ENCODE peak calls at places on chromosomes 4 and X, in six cellular contexts. A is cardiac fibroblast; U is effector CD8-positive, alpha-beta T cell; Z is ovary; E is NCI-H1105; R is GM23338. D is an unnamed sample.

GRCh38 chrX:32520789-32521188 is 690.6 kb downstream of the DMD start:
- DNase-seq in A (no peak), U (no peak), Z (no peak), E (no peak), R (no peak), D (no peak)

GRCh38 chr4:145168578-145169187 is 11.7 kb downstream of the OTUD4 start:
- DNase-seq in A (no peak), U (no peak), Z (no peak), E (no peak), R (no peak), D (no peak)

GRCh38 chr4:38154251-38154650 is 194.1 kb downstream of the PTTG2 start:
- DNase-seq in A (no peak), U (no peak), Z (no peak), E (no peak), R (no peak), D (no peak)

GRCh38 chr4:37629713-37630112 is 56.5 kb downstream of the RELL1 start:
- DNase-seq in A (no peak), U (no peak), Z (no peak), E (no peak), R (no peak), D (no peak)

GRCh38 chr4:24488399-24489164 is 95.8 kb downstream of the DHX15 start:
- DNase-seq in A (peak; percentile 71), U (no peak), Z (peak; percentile 47), E (no peak), R (peak; percentile 93), D (no peak)

GRCh38 chr4:39528056-39528465 is 822 bp upstream of the UGDH start:
- DNase-seq in A (peak; percentile 90), U (no peak), Z (no peak), E (no peak), R (no peak), D (no peak)

GRCh38 chrX:10414872-10415703 is 205.3 kb downstream of the MID1 start:
- DNase-seq in A (peak; percentile 62), U (no peak), Z (no peak), E (no peak), R (no peak), D (no peak)

GRCh38 chr4:42566835-42567234 is 90.1 kb downstream of the ATP8A1 start:
- DNase-seq in A (no peak), U (no peak), Z (no peak), E (no peak), R (no peak), D (no peak)

GRCh38 chrX:102832661-102833060 is 104.4 kb upstream of the RAB40AL start:
- DNase-seq in A (peak; percentile 75), U (no peak), Z (no peak), E (no peak), R (peak; percentile 26), D (peak; percentile 30)

GRCh38 chr4:8739820-8740665 is 131.6 kb downstream of the HMX1 start:
- DNase-seq in A (no peak), U (no peak), Z (no peak), E (no peak), R (no peak), D (no peak)

GRCh38 chr4:105765690-105766407 is 57.3 kb downstream of the GSTCD start:
- DNase-seq in A (peak; percentile 92), U (no peak), Z (no peak), E (no peak), R (peak; percentile 24), D (no peak)

GRCh38 chr4:141971854-141972253 is 335.5 kb downstream of the IL15 start:
- DNase-seq in A (peak; percentile 7), U (no peak), Z (no peak), E (no peak), R (no peak), D (no peak)

GRCh38 chrX:101415180-101416130 is 7.4 kb downstream of the HNRNPH2 start:
- DNase-seq in A (peak; percentile 88), U (no peak), Z (no peak), E (peak; percentile 44), R (peak; percentile 75), D (peak; percentile 69)

GRCh38 chr4:140884431-140885058 is 128.4 kb upstream of the TBC1D9 start:
- DNase-seq in A (peak; percentile 86), U (no peak), Z (no peak), E (peak; percentile 35), R (peak; percentile 94), D (peak; percentile 11)

GRCh38 chrX:40402771-40403533 is 177.8 kb upstream of the ATP6AP2 start:
- DNase-seq in A (peak; percentile 35), U (no peak), Z (peak; percentile 43), E (no peak), R (no peak), D (no peak)

GRCh38 chrX:136577562-136577961 is 45.5 kb downstream of the VGLL1 start:
- DNase-seq in A (peak; percentile 53), U (peak; percentile 11), Z (peak; percentile 53), E (peak; percentile 34), R (peak; percentile 66), D (peak; percentile 11)

GRCh38 chrX:45513042-45513441 is 312.4 kb upstream of the DIPK2B start:
- DNase-seq in A (no peak), U (no peak), Z (no peak), E (no peak), R (no peak), D (no peak)

GRCh38 chr4:139843643-139844042 is 178.0 kb downstream of the MGST2 start:
- DNase-seq in A (no peak), U (no peak), Z (no peak), E (no peak), R (no peak), D (no peak)